ENCODE peak calls at places on chromosomes 12 and 14, in seven cellular contexts. X is GM12878, J is H1, U is IMR-90, F is HepG2, M is HCT116, E is K562. L is an unnamed sample.

GRCh38 chr14:104530651-104531050 is 48.9 kb upstream of the C14orf180 start:
- DNase-seq in J (peak), F (no peak), X (no peak), M (no peak), U (no peak), E (no peak), L (no peak)

GRCh38 chr14:104099096-104100041 is 13.9 kb downstream of the ASPG start:
- DNase-seq in M (no peak), U (no peak), X (no peak), F (no peak), E (no peak), J (no peak), L (no peak)

GRCh38 chr14:73833024-73833423 is 18.6 kb upstream of the PTGR2 start:
- DNase-seq in E (no peak), X (no peak), M (no peak), F (no peak), U (no peak), J (no peak), L (no peak)

GRCh38 chr12:123062682-123063426 is 82.4 kb downstream of the ARL6IP4 start:
- DNase-seq in E (no peak), U (peak), M (peak), X (no peak), J (no peak), F (peak), L (peak)

GRCh38 chr12:116196752-116197718 is 80.5 kb downstream of the MED13L start:
- DNase-seq in U (no peak), F (no peak), X (no peak), E (peak), M (no peak), J (no peak), L (no peak)

GRCh38 chr12:110606253-110606611 is 7.7 kb upstream of the TCTN1 start:
- DNase-seq in M (no peak), F (no peak), J (no peak), E (no peak), U (no peak), X (no peak), L (no peak)

GRCh38 chr12:4938900-4939299 is 29.2 kb downstream of the KCNA1 start:
- DNase-seq in J (no peak), X (no peak), U (no peak), E (no peak), F (no peak), M (no peak), L (no peak)

GRCh38 chr12:105330938-105331804 is 680 bp downstream of the C12orf75 start:
- DNase-seq in X (no peak), M (no peak), F (no peak), U (no peak), E (peak), J (no peak), L (no peak)

GRCh38 chr14:89368490-89369477 is 48.2 kb downstream of the FOXN3 start:
- DNase-seq in E (no peak), J (no peak), M (no peak), X (no peak), U (no peak), F (peak), L (no peak)

GRCh38 chr14:63492391-63492790 is 50.8 kb downstream of the PPP2R5E start:
- DNase-seq in J (no peak), E (no peak), M (no peak), X (no peak), U (peak), F (no peak), L (no peak)

GRCh38 chr12:69000540-69001243 is 67.7 kb upstream of the CPM start:
- DNase-seq in J (no peak), M (no peak), U (peak), F (no peak), E (no peak), X (no peak), L (no peak)
- H2AFZ ChIP-seq in J (no peak), M (no peak), U (peak), F (no peak), E (no peak), X (no peak), L (no peak)

GRCh38 chr12:6943387-6943718 is 263 bp upstream of the RNU7-1 start:
- DNase-seq in U (peak), F (peak), J (peak), M (peak), X (no peak), E (peak), L (no peak)

GRCh38 chr12:6945613-6946012 is 1.8 kb downstream of the C12orf57 start:
- DNase-seq in X (no peak), M (no peak), F (no peak), J (no peak), U (no peak), E (no peak), L (no peak)

GRCh38 chr12:6946033-6946919 is 2.5 kb downstream of the C12orf57 start:
- DNase-seq in X (peak), U (no peak), F (peak), J (peak), E (peak), M (peak), L (no peak)

GRCh38 chr12:6943719-6944380 is at the start of the genes C12orf57 and RNU7-1:
- DNase-seq in M (peak), F (peak), E (peak), U (peak), J (peak), X (peak), L (peak)

GRCh38 chr12:6944381-6945186 is 762 bp downstream of the C12orf57 start:
- DNase-seq in J (no peak), E (peak), U (peak), X (peak), M (peak), F (peak), L (peak)
- TF ChIP-seq POLR2A in J (no peak), E (no peak), U (no peak), X (peak), M (no peak), F (no peak), L (no peak)

GRCh38 chr12:50353404-50353803 is 43.0 kb downstream of the FAM186A start:
- DNase-seq in X (no peak), E (no peak), M (no peak), F (no peak), J (no peak), U (no peak), L (no peak)
- H2AFZ ChIP-seq in X (no peak), E (no peak), M (no peak), F (peak), J (peak), U (peak), L (no peak)

GRCh38 chr14:24369463-24369862 is 1.5 kb downstream of the NFATC4 start:
- DNase-seq in X (no peak), M (no peak), U (no peak), J (no peak), F (no peak), E (no peak), L (no peak)

GRCh38 chr14:24369907-24370687 is 2.1 kb downstream of the NFATC4 start:
- DNase-seq in E (no peak), M (no peak), U (no peak), F (no peak), J (no peak), X (no peak), L (no peak)

GRCh38 chr14:24368215-24368561 is 204 bp downstream of the NFATC4 start:
- DNase-seq in E (no peak), F (no peak), X (no peak), M (no peak), J (peak), U (no peak), L (peak)

GRCh38 chr14:24367506-24368214 is at the start of gene NFATC4:
- DNase-seq in X (no peak), E (peak), J (peak), M (peak), U (peak), F (peak), L (peak)

DNA sequence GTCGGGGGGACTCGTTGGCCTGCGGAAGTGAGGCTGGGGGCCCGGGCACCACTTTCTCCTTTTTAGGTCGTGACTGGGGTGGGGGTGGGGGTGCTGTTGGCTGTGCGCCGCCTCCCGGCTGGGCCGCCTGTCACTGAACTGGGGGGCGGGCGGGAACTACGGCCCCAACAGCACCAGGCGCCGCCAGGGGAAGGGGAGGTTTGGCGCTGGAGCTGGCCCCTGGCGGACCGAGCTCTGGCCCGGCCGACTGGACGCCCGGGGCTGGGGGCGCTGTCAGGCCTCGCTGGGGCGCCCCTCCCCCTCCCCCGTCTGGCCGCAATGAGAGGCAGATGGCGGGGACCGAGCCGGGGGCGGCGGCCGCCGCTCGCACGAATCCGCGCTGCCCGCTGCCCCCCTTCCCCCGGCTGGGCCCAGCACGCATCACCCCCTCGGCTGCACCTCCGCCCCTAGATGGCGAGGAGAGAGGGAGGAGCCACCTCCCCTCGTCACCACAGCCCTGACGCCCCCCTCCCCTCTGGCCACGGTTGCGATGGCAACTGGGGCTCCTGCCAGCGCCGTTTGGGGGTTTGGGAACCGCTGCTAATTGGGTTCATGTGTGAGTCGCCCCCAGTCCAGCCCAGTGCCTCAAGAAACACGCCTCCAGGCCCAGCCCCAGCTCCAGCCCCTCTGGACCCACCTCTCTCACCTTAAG is 723 bp downstream of the NFATC4 start:
- DNase-seq in X (no peak), E (peak), F (no peak), J (peak), U (peak), M (no peak), L (peak)
- TF ChIP-seq POLR2A in X (peak), E (no peak), F (no peak), J (no peak), U (peak), M (no peak), L (peak)

L was measured in endothelial cell of umbilical vein.